ENCODE peak calls at places on chromosomes 11 and 22, in six cellular contexts. D, N, K, H, J and V are unnamed samples.

GRCh38 chr22:35761037-35761436 is 43.4 kb downstream of the APOL5 start:
- DNase-seq in H (no peak), K (no peak), N (no peak), J (no peak), D (no peak), V (peak)

GRCh38 chr11:116563028-116563712 is 209.6 kb downstream of the BUD13 start:
- DNase-seq in D (no peak), N (no peak), H (no peak), K (peak), J (peak), V (peak)

GRCh38 chr11:13269775-13270174 is 7.8 kb upstream of the BMAL1 start:
- DNase-seq in D (no peak), H (no peak), N (no peak), J (no peak), K (peak), V (peak)

GRCh38 chr22:27581688-27582087 is 219.9 kb downstream of the MN1 start:
- DNase-seq in D (no peak), J (no peak), K (peak), N (no peak), H (no peak), V (no peak)

GRCh38 chr11:9176550-9176949 is 85.2 kb upstream of the SCUBE2 start:
- DNase-seq in N (no peak), H (no peak), J (no peak), D (no peak), K (no peak), V (no peak)

GRCh38 chr11:111982532-111983186 is 42.5 kb upstream of the DLAT start:
- DNase-seq in K (no peak), J (no peak), H (no peak), D (no peak), N (no peak), V (no peak)

GRCh38 chr11:96044747-96045146 is 120.8 kb upstream of the MTMR2 start:
- DNase-seq in N (no peak), K (no peak), J (no peak), H (no peak), D (no peak), V (no peak)

GRCh38 chr22:23751441-23751996 is 607 bp upstream of the ZNF70 start:
- DNase-seq in K (no peak), J (no peak), N (no peak), D (no peak), H (no peak), V (no peak)

GRCh38 chr22:42500164-42500835 is 19.3 kb downstream of the RRP7A start:
- DNase-seq in J (no peak), K (peak), H (peak), N (no peak), D (peak), V (peak)

GRCh38 chr11:86201371-86201770 is 43.2 kb upstream of the EED start:
- DNase-seq in D (no peak), N (no peak), K (no peak), J (no peak), H (no peak), V (no peak)

GRCh38 chr11:133929401-133930052 is 27.2 kb downstream of the IGSF9B start:
- DNase-seq in N (no peak), J (no peak), D (no peak), H (no peak), K (no peak), V (no peak)

GRCh38 chr11:83571301-83571700 is 285.1 kb upstream of the CCDC90B start:
- DNase-seq in D (no peak), H (no peak), K (peak), J (no peak), N (no peak), V (peak)

GRCh38 chr11:72013765-72014711 is 15.3 kb downstream of the IL18BP start:
- DNase-seq in H (no peak), K (no peak), N (no peak), J (no peak), D (no peak), V (no peak)

GRCh38 chr11:76086713-76087635 is 119.3 kb downstream of the WNT11 start:
- DNase-seq in D (no peak), J (no peak), H (no peak), K (peak), N (no peak), V (no peak)

GRCh38 chr22:38760477-38761201 is 4.8 kb upstream of the SUN2 start:
- DNase-seq in H (no peak), K (no peak), J (peak), N (no peak), D (no peak), V (no peak)

GRCh38 chr22:44365196-44365802 is 52.5 kb upstream of the SHISAL1 start:
- DNase-seq in D (no peak), H (no peak), K (no peak), N (no peak), J (no peak), V (no peak)

GRCh38 chr11:61111786-61112517 is 9.7 kb downstream of the CD5 start:
- DNase-seq in K (no peak), H (peak), N (no peak), D (no peak), J (no peak), V (no peak)

GRCh38 chr11:86749861-86750401 is 50.4 kb upstream of the PRSS23 start:
- DNase-seq in J (no peak), H (no peak), K (peak), N (no peak), D (no peak), V (no peak)

GRCh38 chr11:133038850-133039249 is 493.5 kb downstream of the OPCML start:
- DNase-seq in K (no peak), D (no peak), H (no peak), J (no peak), N (no peak), V (no peak)